ENCODE peak calls at places on chromosome 5, in six cellular contexts. L is GM23338, E is psoas muscle, J is lower leg skin, W is body of pancreas, M is nephron progenitor cell. T is an unnamed sample.

GRCh38 chr5:115389074-115389798 is 92.8 kb upstream of the CCDC112 start:
- DNase-seq in L (no peak), E (no peak), J (no peak), W (no peak), M (no peak), T (no peak)

GRCh38 chr5:65061974-65062353 is 293.2 kb downstream of the CWC27 start:
- DNase-seq in L (no peak), E (no peak), J (no peak), W (no peak), M (no peak), T (no peak)

GRCh38 chr5:124870070-124870469 is 123.6 kb upstream of the ZNF608 start:
- DNase-seq in L (no peak), E (no peak), J (no peak), W (no peak), M (no peak), T (no peak)

GRCh38 chr5:75961814-75962213 is 121.4 kb upstream of the SV2C start:
- DNase-seq in L (no peak), E (no peak), J (no peak), W (no peak), M (no peak), T (no peak)

GRCh38 chr5:116358015-116358523 is 216.6 kb downstream of the SEMA6A start:
- DNase-seq in L (no peak), E (no peak), J (no peak), W (no peak), M (no peak), T (no peak)

GRCh38 chr5:96651948-96652753 is 10.0 kb upstream of the CAST start:
- DNase-seq in L (peak), E (no peak), J (no peak), W (no peak), M (no peak), T (peak)

GRCh38 chr5:103256178-103256577 is 2.4 kb upstream of the MACIR start:
- DNase-seq in L (no peak), E (no peak), J (no peak), W (peak), M (no peak), T (no peak)

GRCh38 chr5:74582853-74583252 is 57.7 kb downstream of the ENC1 start:
- DNase-seq in L (no peak), E (no peak), J (no peak), W (no peak), M (no peak), T (no peak)

GRCh38 chr5:141915881-141916336 is 7.8 kb upstream of the DELE1 start:
- DNase-seq in L (peak), E (no peak), J (no peak), W (no peak), M (peak), T (no peak)

GRCh38 chr5:172758077-172758835 is 12.7 kb downstream of the DUSP1 start:
- DNase-seq in L (peak), E (no peak), J (no peak), W (no peak), M (no peak), T (no peak)

GRCh38 chr5:175588709-175589429 is 69.0 kb upstream of the HRH2 start:
- DNase-seq in L (no peak), E (no peak), J (no peak), W (no peak), M (no peak), T (no peak)

GRCh38 chr5:83377131-83377865 is 94.2 kb upstream of the VCAN start:
- DNase-seq in L (no peak), E (no peak), J (peak), W (no peak), M (no peak), T (no peak)

GRCh38 chr5:149636191-149636860 is 55.0 kb downstream of the ARHGEF37 start:
- DNase-seq in L (no peak), E (no peak), J (no peak), W (no peak), M (no peak), T (no peak)

GRCh38 chr5:179134511-179134910 is 74.3 kb downstream of the ZNF354C start:
- DNase-seq in L (no peak), E (no peak), J (no peak), W (no peak), M (no peak), T (no peak)

GRCh38 chr5:138655530-138656245 is 80.5 kb upstream of the HSPA9 start:
- DNase-seq in L (no peak), E (no peak), J (no peak), W (peak), M (no peak), T (no peak)

GRCh38 chr5:31854181-31854624 is 215.3 kb downstream of the PDZD2 start:
- DNase-seq in L (peak), E (peak), J (peak), W (peak), M (peak), T (peak)

GRCh38 chr5:136374003-136374402 is 8.7 kb upstream of the TRPC7 start:
- DNase-seq in L (peak), E (no peak), J (no peak), W (no peak), M (no peak), T (peak)

GRCh38 chr5:15655683-15656082 is 155.7 kb downstream of the FBXL7 start:
- DNase-seq in L (no peak), E (no peak), J (no peak), W (no peak), M (no peak), T (no peak)

GRCh38 chr5:52943285-52943684 is 45.9 kb upstream of the ITGA2 start:
- DNase-seq in L (no peak), E (no peak), J (no peak), W (no peak), M (no peak), T (no peak)

GRCh38 chr5:56733580-56733979 is 81.8 kb upstream of the MAP3K1 start:
- DNase-seq in L (no peak), E (no peak), J (no peak), W (no peak), M (no peak), T (no peak)

GRCh38 chr5:63961125-63961597 is 1.1 kb downstream of the HTR1A start:
- DNase-seq in L (peak), E (no peak), J (no peak), W (no peak), M (no peak), T (no peak)

GRCh38 chr5:89951876-89952275 is 457.7 kb downstream of the CETN3 start:
- DNase-seq in L (no peak), E (no peak), J (no peak), W (no peak), M (no peak), T (no peak)

GRCh38 chr5:126846344-126846743 is 69.4 kb downstream of the LMNB1 start:
- DNase-seq in L (peak), E (no peak), J (no peak), W (no peak), M (no peak), T (no peak)

GRCh38 chr5:157801-158200 is 33.5 kb upstream of the LRRC14B start:
- DNase-seq in L (no peak), E (no peak), J (no peak), W (no peak), M (no peak), T (no peak)

GRCh38 chr5:85476617-85477016 is 1091.9 kb upstream of the EDIL3 start:
- DNase-seq in L (no peak), E (no peak), J (no peak), W (no peak), M (no peak), T (no peak)

GRCh38 chr5:129670944-129671343 is 77.0 kb upstream of the MINAR2 start:
- DNase-seq in L (no peak), E (no peak), J (no peak), W (no peak), M (no peak), T (no peak)

GRCh38 chr5:36301858-36302603 is at the start of gene RANBP3L:
- DNase-seq in L (no peak), E (no peak), J (no peak), W (peak), M (peak), T (no peak)

GRCh38 chr5:154447074-154447725 is 1.4 kb downstream of the SAP30L start:
- DNase-seq in L (no peak), E (no peak), J (no peak), W (no peak), M (peak), T (no peak)

GRCh38 chr5:149455889-149456409 is 76.9 kb upstream of the IL17B start:
- DNase-seq in L (no peak), E (peak), J (no peak), W (no peak), M (no peak), T (no peak)

GRCh38 chr5:157575096-157575872 is at the start of gene ADAM19:
- DNase-seq in L (peak), E (peak), J (no peak), W (peak), M (peak), T (peak)

GRCh38 chr5:61551637-61552313 is 219.7 kb downstream of the ZSWIM6 start:
- DNase-seq in L (no peak), E (no peak), J (no peak), W (no peak), M (no peak), T (no peak)
- TF ChIP-seq CTCF in L (no peak), E (no peak), J (no peak), W (no peak), M (no peak), T (no peak)

DNA sequence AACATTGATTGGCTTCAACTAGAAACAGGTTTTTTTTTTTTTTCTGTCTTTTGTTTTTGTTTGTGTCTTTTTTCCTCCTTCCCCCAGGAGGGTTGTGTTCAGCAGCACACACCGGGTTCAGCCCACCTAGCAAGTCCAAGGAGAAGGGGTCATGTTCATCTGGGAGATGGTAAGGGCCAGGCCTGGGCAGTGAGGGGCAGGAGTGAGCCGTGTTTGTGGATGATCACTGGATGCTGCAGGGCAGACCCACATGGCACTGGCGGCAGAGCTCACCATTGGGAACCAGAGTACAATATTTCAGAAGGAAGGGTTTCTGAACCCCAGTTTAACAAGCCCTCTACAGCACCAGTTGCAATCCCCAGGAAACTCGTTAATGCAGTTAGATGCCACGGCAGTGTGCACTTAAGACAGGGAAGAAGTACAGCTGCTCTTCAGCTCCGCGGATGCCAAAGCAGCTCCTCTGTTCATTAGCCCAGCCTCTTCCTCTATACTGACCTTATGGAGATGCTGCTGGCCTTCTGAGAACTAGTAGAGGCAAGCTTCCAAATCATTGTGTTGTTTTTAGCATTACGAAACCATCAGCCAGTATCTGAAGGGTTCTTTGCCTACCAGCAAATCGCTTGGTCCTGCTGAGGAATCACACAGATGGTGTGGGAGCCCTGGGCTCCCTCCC is 508.2 kb upstream of the WWC1 start:
- DNase-seq in L (no peak), E (no peak), J (no peak), W (no peak), M (no peak), T (no peak)
- TF ChIP-seq CTCF in L (peak), E (no peak), J (no peak), W (no peak), M (no peak), T (no peak)

GRCh38 chr5:170508660-170509322 is 5.0 kb downstream of the KCNIP1 start:
- DNase-seq in L (peak), E (no peak), J (no peak), W (no peak), M (no peak), T (no peak)
- TF ChIP-seq CTCF in L (peak), E (no peak), J (no peak), W (no peak), M (peak), T (no peak)

GRCh38 chr5:127875235-127876021 is 172.2 kb downstream of the CCDC192 start:
- DNase-seq in L (peak), E (peak), J (no peak), W (peak), M (peak), T (peak)
- TF ChIP-seq CTCF in L (peak), E (peak), J (no peak), W (no peak), M (no peak), T (no peak)

GRCh38 chr5:109876941-109877669 is 187.4 kb downstream of the MAN2A1 start:
- DNase-seq in L (no peak), E (peak), J (no peak), W (no peak), M (no peak), T (no peak)
- TF ChIP-seq CTCF in L (no peak), E (no peak), J (no peak), W (no peak), M (no peak), T (no peak)